ENCODE peak calls at places on chromosomes 2 and 18, in five cellular contexts. One of them, this sample, is unnamed.

GRCh38 chr2:9004338-9005204 is 1.1 kb upstream of the MBOAT2 start:
- DNase-seq in Right ventricle myocardium superior: no peak
- DNase-seq in mammary epithelial cell: peak
- DNase-seq in NCI-H1436 treated with DMSO at 0.1 percent for 48 hours: no peak
- DNase-seq in NCI-H2171: no peak
- DNase-seq in this sample: no peak

GRCh38 chr2:223469270-223470057 is 132.7 kb downstream of the SCG2 start:
- DNase-seq in NCI-H1436 treated with DMSO at 0.1 percent for 48 hours: no peak
- DNase-seq in mammary epithelial cell: peak
- DNase-seq in NCI-H2171: no peak
- DNase-seq in Right ventricle myocardium superior: peak
- DNase-seq in this sample: no peak

GRCh38 chr2:239204143-239204875 is 196.5 kb downstream of the HDAC4 start:
- DNase-seq in NCI-H2171: no peak
- DNase-seq in Right ventricle myocardium superior: no peak
- DNase-seq in NCI-H1436 treated with DMSO at 0.1 percent for 48 hours: no peak
- DNase-seq in mammary epithelial cell: no peak
- DNase-seq in this sample: no peak

GRCh38 chr18:53380063-53380639 is 844.3 kb downstream of the MBD2 start:
- DNase-seq in mammary epithelial cell: peak
- DNase-seq in NCI-H1436 treated with DMSO at 0.1 percent for 48 hours: no peak
- DNase-seq in Right ventricle myocardium superior: no peak
- DNase-seq in NCI-H2171: no peak
- DNase-seq in this sample: no peak

GRCh38 chr18:47528343-47528742 is 276.9 kb upstream of the SKOR2 start:
- DNase-seq in Right ventricle myocardium superior: no peak
- DNase-seq in mammary epithelial cell: no peak
- DNase-seq in NCI-H2171: no peak
- DNase-seq in NCI-H1436 treated with DMSO at 0.1 percent for 48 hours: no peak
- DNase-seq in this sample: no peak

GRCh38 chr2:48978131-48978530 is 176.2 kb downstream of the FSHR start:
- DNase-seq in NCI-H1436 treated with DMSO at 0.1 percent for 48 hours: no peak
- DNase-seq in NCI-H2171: no peak
- DNase-seq in Right ventricle myocardium superior: no peak
- DNase-seq in mammary epithelial cell: no peak
- DNase-seq in this sample: no peak

GRCh38 chr2:37323770-37324535 is 680 bp downstream of the PRKD3 start:
- DNase-seq in NCI-H2171: no peak
- DNase-seq in Right ventricle myocardium superior: peak
- DNase-seq in mammary epithelial cell: peak
- DNase-seq in NCI-H1436 treated with DMSO at 0.1 percent for 48 hours: no peak
- DNase-seq in this sample: no peak

GRCh38 chr2:26396734-26397298 is 4.9 kb upstream of the DRC1 start:
- DNase-seq in Right ventricle myocardium superior: no peak
- DNase-seq in NCI-H2171: no peak
- DNase-seq in mammary epithelial cell: no peak
- DNase-seq in NCI-H1436 treated with DMSO at 0.1 percent for 48 hours: no peak
- DNase-seq in this sample: no peak

GRCh38 chr2:240857039-240858008 is 11.3 kb upstream of the AGXT start:
- DNase-seq in NCI-H1436 treated with DMSO at 0.1 percent for 48 hours: no peak
- DNase-seq in Right ventricle myocardium superior: no peak
- DNase-seq in NCI-H2171: no peak
- DNase-seq in mammary epithelial cell: no peak
- DNase-seq in this sample: no peak

GRCh38 chr18:42931501-42931900 is 184.0 kb downstream of the RIT2 start:
- DNase-seq in NCI-H1436 treated with DMSO at 0.1 percent for 48 hours: no peak
- DNase-seq in NCI-H2171: no peak
- DNase-seq in Right ventricle myocardium superior: no peak
- DNase-seq in mammary epithelial cell: no peak
- DNase-seq in this sample: no peak

GRCh38 chr2:122414911-122415310 is 659.5 kb downstream of the TSN start:
- DNase-seq in NCI-H2171: no peak
- DNase-seq in NCI-H1436 treated with DMSO at 0.1 percent for 48 hours: peak
- DNase-seq in mammary epithelial cell: peak
- DNase-seq in Right ventricle myocardium superior: no peak
- DNase-seq in this sample: no peak

GRCh38 chr2:136215449-136215848 is 97.5 kb upstream of the CXCR4 start:
- DNase-seq in NCI-H2171: no peak
- DNase-seq in Right ventricle myocardium superior: no peak
- DNase-seq in mammary epithelial cell: no peak
- DNase-seq in NCI-H1436 treated with DMSO at 0.1 percent for 48 hours: no peak
- DNase-seq in this sample: no peak